ENCODE peak calls at places on chromosomes 1 and 21, in six cellular contexts. G is WERI-Rb-1, W is endothelial cell, O is nephron progenitor cell, P is PC-3, E is thoracic aorta. J is an unnamed sample.
A peak's percentile ranks its signal among the peaks of the same experiment; 100 is the strongest.

GRCh38 chr1:219099307-219099706 is 74.4 kb upstream of the LYPLAL1 start:
- DNase-seq in P (no peak), G (no peak), W (no peak), E (no peak), O (no peak), J (no peak)

GRCh38 chr1:209041936-209042335 is 541.6 kb upstream of the CAMK1G start:
- DNase-seq in W (no peak), P (no peak), O (no peak), E (no peak), G (no peak), J (no peak)

GRCh38 chr1:11690669-11691301 is 725 bp upstream of the DRAXIN start:
- DNase-seq in P (no peak), O (peak; percentile 87), E (no peak), W (no peak), G (peak; percentile 71), J (peak; percentile 70)

GRCh38 chr21:45912611-45913415 is 68.8 kb upstream of the COL6A1 start:
- DNase-seq in O (no peak), G (no peak), E (no peak), P (no peak), W (no peak), J (no peak)

GRCh38 chr1:197944485-197944884 is 27.3 kb downstream of the LHX9 start:
- DNase-seq in G (no peak), E (no peak), P (no peak), W (no peak), O (no peak), J (no peak)

GRCh38 chr1:3631865-3632264 is 7.0 kb downstream of the TPRG1L start:
- DNase-seq in W (no peak), P (no peak), E (no peak), O (no peak), G (no peak), J (no peak)

GRCh38 chr1:178126790-178127189 is 32.9 kb downstream of the RASAL2 start:
- DNase-seq in E (no peak), O (no peak), W (no peak), P (peak; percentile 89), G (no peak), J (no peak)

GRCh38 chr21:21973806-21974205 is 975.6 kb downstream of the NCAM2 start:
- DNase-seq in W (no peak), O (peak; percentile 1), E (no peak), G (no peak), P (peak; percentile 2), J (no peak)

GRCh38 chr1:212295579-212295978 is 10.4 kb downstream of the PPP2R5A start:
- DNase-seq in W (no peak), E (no peak), O (no peak), G (no peak), P (no peak), J (no peak)

GRCh38 chr1:152347116-152347728 is 12.6 kb downstream of the FLG2 start:
- DNase-seq in O (peak; percentile 26), P (peak; percentile 91), W (peak; percentile 73), E (no peak), G (peak; percentile 66), J (no peak)

GRCh38 chr1:244730153-244730933 is 77.4 kb downstream of the DESI2 start:
- DNase-seq in P (peak; percentile 51), W (peak; percentile 47), O (peak; percentile 70), G (no peak), E (no peak), J (peak; percentile 30)

GRCh38 chr1:231039161-231040018 is 664 bp downstream of the FAM89A start:
- DNase-seq in W (peak; percentile 32), P (peak; percentile 31), G (peak; percentile 96), O (peak; percentile 66), E (no peak), J (peak; percentile 25)

GRCh38 chr1:224554620-224555259 is 61.4 kb upstream of the CNIH3 start:
- DNase-seq in W (no peak), E (no peak), P (no peak), G (no peak), O (no peak), J (no peak)

GRCh38 chr1:10431065-10431730 is 965 bp downstream of the CENPS start:
- DNase-seq in G (no peak), W (peak; percentile 27), E (no peak), O (no peak), P (peak; percentile 15), J (no peak)

GRCh38 chr1:226062558-226063361 is at the start of gene H3-3A:
- DNase-seq in W (peak; percentile 98), G (peak; percentile 92), E (peak; percentile 98), P (peak; percentile 96), O (peak; percentile 99), J (peak; percentile 97)

GRCh38 chr1:11501491-11501897 is 22.5 kb downstream of the DISP3 start:
- DNase-seq in O (no peak), P (no peak), W (no peak), G (no peak), E (no peak), J (no peak)

GRCh38 chr1:231387770-231388669 is 34.1 kb downstream of the EGLN1 start:
- DNase-seq in P (peak; percentile 74), E (no peak), W (no peak), O (no peak), G (no peak), J (no peak)

GRCh38 chr1:214316597-214316996 is 35.6 kb downstream of the SMYD2 start:
- DNase-seq in W (no peak), E (no peak), P (peak; percentile 67), G (no peak), O (no peak), J (no peak)

GRCh38 chr1:210746024-210746423 is 387.9 kb downstream of the KCNH1 start:
- DNase-seq in W (no peak), P (no peak), O (no peak), G (no peak), E (no peak), J (no peak)

GRCh38 chr1:44030606-44031050 is 634 bp downstream of the SLC6A9 start:
- DNase-seq in O (peak; percentile 77), W (peak; percentile 69), G (peak; percentile 64), E (no peak), P (no peak), J (peak; percentile 62)

GRCh38 chr1:211490821-211491415 is 1.0 kb downstream of the RD3 start:
- DNase-seq in G (peak; percentile 91), W (no peak), E (no peak), O (no peak), P (no peak), J (no peak)

GRCh38 chr1:114341886-114342285 is 169.1 kb downstream of the TRIM33 start:
- DNase-seq in P (no peak), W (no peak), G (no peak), E (no peak), O (no peak), J (no peak)

GRCh38 chr1:226761322-226761721 is 22.2 kb upstream of the ITPKB start:
- DNase-seq in P (peak; percentile 48), G (no peak), W (no peak), O (no peak), E (no peak), J (no peak)

GRCh38 chr1:91730781-91731732 is 154.9 kb downstream of the TGFBR3 start:
- DNase-seq in W (no peak), E (no peak), O (no peak), P (peak; percentile 36), G (no peak), J (no peak)

GRCh38 chr1:16249838-16250241 is 12.9 kb upstream of the CPLANE2 start:
- DNase-seq in G (no peak), P (peak; percentile 14), O (no peak), W (no peak), E (peak; percentile 31), J (no peak)

GRCh38 chr1:204249736-204250427 is 36.1 kb upstream of the GOLT1A start:
- DNase-seq in W (no peak), E (no peak), P (no peak), G (no peak), O (no peak), J (no peak)

GRCh38 chr1:229344139-229344538 is 1.3 kb upstream of the CCSAP start:
- DNase-seq in E (no peak), P (no peak), G (no peak), O (no peak), W (no peak), J (no peak)
- TF ChIP-seq CTCF in E (no peak), P (no peak), G (no peak), O (no peak), W (no peak), J (no peak)

DNA sequence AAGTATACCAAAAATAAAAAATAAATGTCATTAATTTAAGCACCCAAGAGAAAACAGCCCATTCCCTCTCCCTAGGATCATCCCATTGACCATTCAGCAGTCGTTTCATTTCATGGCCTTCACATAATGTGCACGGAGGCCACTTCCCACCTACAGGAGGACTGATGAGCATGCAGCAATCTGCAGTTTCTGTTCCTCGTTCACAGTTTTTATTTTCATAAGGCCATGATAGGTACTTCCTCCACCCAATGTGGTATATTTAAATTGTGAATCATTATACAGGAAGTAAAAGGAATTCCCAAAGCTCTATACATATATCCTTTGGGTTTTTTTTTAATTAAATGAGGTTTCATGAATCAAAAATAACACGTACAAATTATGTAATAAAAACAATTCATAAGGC is 27.7 kb upstream of the SLC44A3 start:
- DNase-seq in W (no peak), E (no peak), O (no peak), G (no peak), P (peak; percentile 72), J (no peak)
- TF ChIP-seq CTCF in W (no peak), E (peak; percentile 43), O (no peak), G (no peak), P (peak; percentile 36), J (no peak)

DNA sequence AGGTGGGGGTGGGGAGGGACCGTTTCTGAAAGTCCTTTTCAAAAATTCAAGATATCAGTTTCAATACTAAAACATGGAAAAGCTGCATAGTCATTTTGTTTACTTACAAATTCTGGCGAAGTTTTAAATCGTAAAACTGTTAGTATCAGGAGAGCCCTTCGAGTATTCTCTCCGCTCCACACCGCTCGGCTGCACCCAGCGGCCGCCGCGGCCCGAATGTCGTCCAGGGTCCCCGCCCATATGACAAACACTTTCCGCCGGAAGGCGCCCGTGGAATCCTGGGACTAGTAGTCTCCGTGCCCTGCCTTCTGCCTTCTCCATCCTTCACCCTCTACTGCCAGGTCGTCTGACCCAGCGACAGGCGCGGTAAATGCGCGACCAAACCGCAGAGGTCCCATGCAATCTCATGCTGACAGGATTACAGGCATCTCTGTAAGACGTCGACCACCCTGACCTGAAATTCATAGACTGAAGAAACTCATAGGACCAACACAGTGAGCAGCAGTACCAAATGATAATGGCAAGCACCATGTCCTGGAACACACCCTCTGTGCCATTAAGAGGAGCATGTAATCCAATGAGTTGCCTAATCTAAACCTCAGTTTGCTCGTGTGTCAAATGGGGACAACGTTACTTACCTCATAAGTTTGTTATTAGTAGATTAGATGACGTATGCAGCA is at the start of gene TOR1AIP2:
- DNase-seq in G (peak; percentile 93), O (peak; percentile 85), P (peak; percentile 75), W (peak; percentile 88), E (peak; percentile 72), J (peak; percentile 63)
- TF ChIP-seq CTCF in G (no peak), O (no peak), P (no peak), W (no peak), E (no peak), J (no peak)

DNA sequence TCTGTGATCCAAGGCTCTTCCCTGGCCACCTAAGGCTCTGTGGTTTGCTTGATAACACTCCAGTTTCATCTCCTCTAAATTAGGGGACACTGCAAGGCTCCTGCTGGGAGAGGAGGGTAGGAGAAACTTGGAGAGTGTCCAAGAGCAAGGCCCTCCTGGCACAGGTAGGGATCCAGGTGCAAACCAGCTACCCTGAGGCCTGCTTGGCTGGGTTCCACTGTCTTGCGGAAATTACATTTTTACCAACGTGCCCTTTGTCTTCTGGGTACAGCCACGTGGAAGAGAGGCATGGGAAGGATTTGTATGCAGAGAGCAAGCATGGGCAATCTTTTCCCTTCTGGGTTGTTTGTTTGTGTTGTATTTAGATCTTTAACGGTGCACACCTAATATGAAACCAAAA is 132.5 kb downstream of the PRDM2 start:
- DNase-seq in W (no peak), E (no peak), P (no peak), G (no peak), O (no peak), J (no peak)
- TF ChIP-seq CTCF in W (no peak), E (no peak), P (no peak), G (no peak), O (no peak), J (no peak)

J was measured in progenitor cell of endocrine pancreas.